ENCODE peak calls at places on chromosomes 2 and 18, in four cellular contexts. One of them, this sample, is unnamed.

GRCh38 chr2:210707900-210708299 is 151.5 kb downstream of the CPS1 start:
- DNase-seq in astrocyte of the spinal cord: no peak
- DNase-seq in spleen: no peak
- DNase-seq in kidney: no peak
- DNase-seq in this sample: no peak

GRCh38 chr2:8966123-8966908 is 37.2 kb downstream of the MBOAT2 start:
- DNase-seq in astrocyte of the spinal cord: peak; percentile 62
- DNase-seq in spleen: no peak
- DNase-seq in kidney: no peak
- DNase-seq in this sample: no peak

GRCh38 chr18:78979682-78980278 is at the start of gene SALL3:
- DNase-seq in astrocyte of the spinal cord: no peak
- DNase-seq in spleen: no peak
- DNase-seq in kidney: no peak
- DNase-seq in this sample: no peak

GRCh38 chr2:216849987-216850386 is 9.9 kb downstream of the TNP1 start:
- DNase-seq in astrocyte of the spinal cord: no peak
- DNase-seq in spleen: no peak
- DNase-seq in kidney: peak; percentile 83
- DNase-seq in this sample: no peak

GRCh38 chr2:42244520-42244919 is 75.4 kb downstream of the EML4 start:
- DNase-seq in astrocyte of the spinal cord: no peak
- DNase-seq in spleen: no peak
- DNase-seq in kidney: no peak
- DNase-seq in this sample: no peak

GRCh38 chr18:42290318-42291307 is 335.6 kb downstream of the PIK3C3 start:
- DNase-seq in astrocyte of the spinal cord: no peak
- DNase-seq in spleen: no peak
- DNase-seq in kidney: no peak
- DNase-seq in this sample: no peak

GRCh38 chr18:59270689-59271257 is 2.5 kb downstream of the RAX start:
- DNase-seq in astrocyte of the spinal cord: no peak
- DNase-seq in spleen: peak; percentile 18
- DNase-seq in kidney: no peak
- DNase-seq in this sample: no peak

GRCh38 chr2:28273751-28274150 is 118.9 kb upstream of the FOSL2 start:
- DNase-seq in astrocyte of the spinal cord: no peak
- DNase-seq in spleen: no peak
- DNase-seq in kidney: no peak
- DNase-seq in this sample: no peak

GRCh38 chr18:49612515-49613033 is 50.7 kb downstream of the LIPG start:
- DNase-seq in astrocyte of the spinal cord: no peak
- DNase-seq in spleen: no peak
- DNase-seq in kidney: no peak
- DNase-seq in this sample: no peak

GRCh38 chr18:33870059-33870458 is 292.0 kb downstream of the ASXL3 start:
- DNase-seq in astrocyte of the spinal cord: peak; percentile 59
- DNase-seq in spleen: no peak
- DNase-seq in kidney: no peak
- DNase-seq in this sample: no peak

GRCh38 chr2:3121601-3122000 is 256.0 kb downstream of the EIPR1 start:
- DNase-seq in astrocyte of the spinal cord: no peak
- DNase-seq in spleen: no peak
- DNase-seq in kidney: no peak
- DNase-seq in this sample: no peak

GRCh38 chr2:174593574-174594203 is 3.9 kb downstream of the WIPF1 start:
- DNase-seq in astrocyte of the spinal cord: peak; percentile 90
- DNase-seq in spleen: no peak
- DNase-seq in kidney: no peak
- DNase-seq in this sample: no peak

GRCh38 chr2:229027353-229028115 is 243.6 kb downstream of the PID1 start:
- DNase-seq in astrocyte of the spinal cord: no peak
- DNase-seq in spleen: no peak
- DNase-seq in kidney: no peak
- DNase-seq in this sample: no peak

GRCh38 chr2:143071185-143071876 is 57.9 kb upstream of the ARHGAP15 start:
- DNase-seq in astrocyte of the spinal cord: no peak
- DNase-seq in spleen: no peak
- DNase-seq in kidney: no peak
- DNase-seq in this sample: no peak

GRCh38 chr2:235467586-235467985 is 26.3 kb upstream of the AGAP1 start:
- DNase-seq in astrocyte of the spinal cord: no peak
- DNase-seq in spleen: no peak
- DNase-seq in kidney: no peak
- DNase-seq in this sample: no peak

GRCh38 chr2:20198001-20198400 is 26.9 kb downstream of the SDC1 start:
- DNase-seq in astrocyte of the spinal cord: no peak
- DNase-seq in spleen: no peak
- DNase-seq in kidney: no peak
- DNase-seq in this sample: no peak

GRCh38 chr2:112566104-112566503 is 18.3 kb upstream of the CHCHD5 start:
- DNase-seq in astrocyte of the spinal cord: no peak
- DNase-seq in spleen: no peak
- DNase-seq in kidney: no peak
- DNase-seq in this sample: no peak

GRCh38 chr18:8366070-8366469 is 243.2 kb upstream of the RAB12 start:
- DNase-seq in astrocyte of the spinal cord: no peak
- DNase-seq in spleen: no peak
- DNase-seq in kidney: no peak
- DNase-seq in this sample: no peak

DNA sequence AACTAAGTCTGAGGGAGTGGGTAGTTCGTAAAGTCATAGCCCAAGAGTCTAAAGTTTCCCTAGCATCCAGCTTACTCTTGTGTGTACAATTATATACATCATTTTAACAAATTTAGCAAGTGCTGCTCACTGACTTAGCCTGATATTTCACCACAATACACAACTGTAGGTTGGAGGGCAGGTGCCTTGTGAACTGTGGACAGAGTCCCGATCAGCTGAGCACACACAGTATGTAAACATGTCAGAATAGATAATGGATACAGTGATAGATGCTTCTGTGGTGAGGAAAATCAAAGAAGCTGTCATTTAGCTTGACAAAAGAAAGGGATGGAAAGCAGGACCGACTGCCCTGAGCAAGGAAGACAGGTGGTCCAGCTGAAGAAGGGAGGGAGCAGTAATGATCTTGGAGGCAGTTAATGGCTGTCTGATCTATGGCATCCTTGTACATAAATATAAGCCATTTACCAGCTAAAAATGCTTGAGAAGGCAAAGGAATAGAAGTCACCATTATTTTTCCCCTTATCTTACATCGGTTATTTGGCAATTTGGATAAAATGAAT is 372.8 kb upstream of the UBE2E3 start:
- DNase-seq in astrocyte of the spinal cord: no peak
- DNase-seq in spleen: no peak
- DNase-seq in kidney: no peak
- DNase-seq in this sample: no peak
- H3K4me3 ChIP-seq in astrocyte of the spinal cord: no peak overlapping the region
- H3K4me3 ChIP-seq in spleen: no peak overlapping the region
- H3K4me3 ChIP-seq in kidney: no peak overlapping the region
- H3K4me3 ChIP-seq in this sample: no peak overlapping the region

GRCh38 chr2:53786371-53787254 is at the start of the genes ASB3 and ERLEC1:
- DNase-seq in astrocyte of the spinal cord: peak; percentile 92
- DNase-seq in spleen: peak; percentile 98
- DNase-seq in kidney: peak; percentile 96
- DNase-seq in this sample: peak; percentile 95

GRCh38 chr2:53787255-53787910 is 539 bp downstream of the ERLEC1 start:
- DNase-seq in astrocyte of the spinal cord: peak; percentile 25
- DNase-seq in spleen: no peak
- DNase-seq in kidney: no peak
- DNase-seq in this sample: no peak

GRCh38 chr2:53782681-53783080 is 4.1 kb downstream of the ASB3 start:
- DNase-seq in astrocyte of the spinal cord: no peak
- DNase-seq in spleen: no peak
- DNase-seq in kidney: no peak
- DNase-seq in this sample: no peak

GRCh38 chr2:53785378-53785777 is 1.4 kb downstream of the ASB3 start:
- DNase-seq in astrocyte of the spinal cord: no peak
- DNase-seq in spleen: no peak
- DNase-seq in kidney: no peak
- DNase-seq in this sample: no peak

DNA sequence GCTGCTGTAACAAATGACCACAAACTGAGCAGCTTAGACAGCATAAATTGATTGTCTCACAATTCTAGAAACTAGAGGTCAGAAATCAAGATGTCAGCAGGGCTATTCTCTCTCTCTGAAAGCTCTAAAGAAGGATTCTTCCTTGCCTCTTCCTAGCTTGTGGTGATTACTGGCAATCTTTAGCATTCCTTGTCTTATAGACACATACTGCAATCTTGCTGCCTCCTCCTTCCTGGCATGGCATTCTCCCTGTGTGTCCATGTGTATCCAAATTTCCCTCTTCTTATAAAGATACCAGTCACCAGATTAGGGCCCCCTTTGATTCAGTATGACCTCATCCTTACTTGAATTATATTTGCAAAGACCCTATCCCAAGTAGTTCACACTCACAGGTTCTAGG is 2.3 kb downstream of the ASB3 start:
- DNase-seq in astrocyte of the spinal cord: no peak
- DNase-seq in spleen: no peak
- DNase-seq in kidney: no peak
- DNase-seq in this sample: no peak
- H3K4me3 ChIP-seq in astrocyte of the spinal cord: no peak overlapping the region
- H3K4me3 ChIP-seq in spleen: no peak overlapping the region
- H3K4me3 ChIP-seq in kidney: no peak overlapping the region
- H3K4me3 ChIP-seq in this sample: no peak overlapping the region

GRCh38 chr2:120239488-120240287 is 13.0 kb upstream of the RALB start:
- DNase-seq in astrocyte of the spinal cord: peak; percentile 88
- DNase-seq in spleen: peak; percentile 56
- DNase-seq in kidney: peak; percentile 83
- DNase-seq in this sample: peak; percentile 75
- H3K4me3 ChIP-seq in astrocyte of the spinal cord: no peak overlapping the region
- H3K4me3 ChIP-seq in spleen: no peak overlapping the region
- H3K4me3 ChIP-seq in kidney: no peak overlapping the region
- H3K4me3 ChIP-seq in this sample: no peak overlapping the region

DNA sequence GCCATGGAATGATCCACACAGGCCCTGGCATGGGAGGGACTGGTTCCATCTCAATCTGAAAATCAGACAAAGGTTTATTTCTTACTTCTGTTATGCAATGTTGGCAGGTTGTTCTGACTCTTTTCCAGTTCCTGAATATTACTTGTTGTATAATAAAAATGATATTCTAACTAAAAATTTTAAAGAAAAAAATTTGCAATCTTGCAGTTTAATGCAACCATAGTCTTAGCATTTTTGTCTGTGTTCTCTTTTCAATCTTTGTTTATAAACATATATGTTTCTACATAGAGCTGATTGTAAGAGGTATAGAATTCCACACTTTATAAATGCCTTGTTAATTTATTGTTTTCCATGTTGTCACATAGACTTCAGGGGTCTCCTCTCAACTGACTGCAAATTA is 143.4 kb downstream of the RPIA start:
- DNase-seq in astrocyte of the spinal cord: no peak
- DNase-seq in spleen: no peak
- DNase-seq in kidney: no peak
- DNase-seq in this sample: no peak
- H3K4me3 ChIP-seq in astrocyte of the spinal cord: no peak overlapping the region
- H3K4me3 ChIP-seq in spleen: no peak overlapping the region
- H3K4me3 ChIP-seq in kidney: no peak overlapping the region
- H3K4me3 ChIP-seq in this sample: no peak overlapping the region

DNA sequence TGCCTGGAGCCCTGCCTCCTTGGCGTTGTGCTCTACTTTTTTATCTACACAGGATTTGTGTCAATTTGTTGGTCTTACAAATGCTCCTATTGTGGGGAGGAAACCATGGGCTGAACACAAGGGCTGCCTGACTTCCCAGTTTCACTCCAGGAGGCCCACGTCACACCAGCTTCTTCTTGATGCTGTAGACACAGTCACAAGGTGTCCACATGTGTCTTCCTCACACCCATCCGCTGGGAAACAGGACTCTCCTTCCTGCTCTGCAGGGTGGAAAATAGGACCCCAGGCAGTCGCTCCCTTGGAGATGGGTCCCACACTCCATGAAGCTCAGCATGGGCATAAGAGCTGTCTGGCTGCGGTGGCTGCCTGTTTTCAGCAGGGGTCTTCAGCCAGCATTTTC is 468.2 kb downstream of the EPHA4 start:
- DNase-seq in astrocyte of the spinal cord: no peak
- DNase-seq in spleen: no peak
- DNase-seq in kidney: peak; percentile 51
- DNase-seq in this sample: no peak
- H3K4me3 ChIP-seq in astrocyte of the spinal cord: no peak overlapping the region
- H3K4me3 ChIP-seq in spleen: no peak overlapping the region
- H3K4me3 ChIP-seq in kidney: no peak overlapping the region
- H3K4me3 ChIP-seq in this sample: no peak overlapping the region

DNA sequence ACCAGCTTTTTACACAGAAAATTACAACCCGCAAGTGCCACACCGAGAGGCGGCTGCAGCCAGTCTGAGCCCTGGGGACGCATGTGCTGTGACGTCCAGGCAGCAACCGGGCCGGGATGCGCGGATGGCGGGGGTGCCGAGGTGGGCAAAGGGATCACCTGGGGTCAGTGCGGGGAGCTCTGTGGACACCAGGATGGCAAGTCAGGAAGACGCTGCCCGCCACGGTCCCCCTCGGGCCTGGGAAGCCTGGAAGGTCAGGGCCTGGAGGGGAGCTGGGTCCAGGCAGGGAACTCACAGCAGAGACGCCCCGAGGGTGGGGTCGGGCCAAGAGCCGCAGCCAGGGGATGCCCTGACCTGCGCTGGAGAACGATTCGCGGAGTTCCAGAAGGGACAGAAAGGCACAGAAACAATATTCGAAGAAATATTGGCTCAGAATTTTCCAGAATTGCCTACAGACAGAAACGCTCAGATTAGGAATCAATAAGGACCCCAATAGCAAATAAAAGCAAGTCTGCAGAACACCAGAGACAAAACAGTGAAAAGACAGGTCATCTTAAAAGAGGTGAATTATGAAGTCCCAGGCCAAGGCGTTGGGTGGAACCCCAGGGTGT is 11.7 kb upstream of the KIF1A start:
- DNase-seq in astrocyte of the spinal cord: no peak
- DNase-seq in spleen: peak; percentile 84
- DNase-seq in kidney: no peak
- DNase-seq in this sample: no peak
- H3K4me3 ChIP-seq in astrocyte of the spinal cord: peak overlapping the region; percentile 21
- H3K4me3 ChIP-seq in spleen: peak overlapping the region; percentile 19
- H3K4me3 ChIP-seq in kidney: peak overlapping the region; percentile 14
- H3K4me3 ChIP-seq in this sample: no peak overlapping the region

GRCh38 chr2:239456940-239457339 is 56.1 kb upstream of the HDAC4 start:
- DNase-seq in astrocyte of the spinal cord: no peak
- DNase-seq in spleen: no peak
- DNase-seq in kidney: no peak
- DNase-seq in this sample: no peak
- H3K4me3 ChIP-seq in astrocyte of the spinal cord: no peak overlapping the region
- H3K4me3 ChIP-seq in spleen: no peak overlapping the region
- H3K4me3 ChIP-seq in kidney: no peak overlapping the region
- H3K4me3 ChIP-seq in this sample: no peak overlapping the region